ENCODE peak calls at places on chromosomes 16 and 17, in four cellular contexts. One of them, this sample, is unnamed.

GRCh38 chr16:21001262-21001661 is 100.7 kb downstream of the LYRM1 start:
- DNase-seq in hepatocyte: no peak
- DNase-seq in sigmoid colon: no peak
- DNase-seq in CD8-positive, alpha-beta memory T cell: no peak
- DNase-seq in this sample: no peak

GRCh38 chr17:72034000-72034399 is 86.8 kb upstream of the SOX9 start:
- DNase-seq in hepatocyte: no peak
- DNase-seq in CD8-positive, alpha-beta memory T cell: no peak
- DNase-seq in sigmoid colon: no peak
- DNase-seq in this sample: no peak

GRCh38 chr16:49698931-49699715 is 156.8 kb downstream of the ZNF423 start:
- DNase-seq in CD8-positive, alpha-beta memory T cell: no peak
- DNase-seq in sigmoid colon: peak; percentile 79
- DNase-seq in hepatocyte: no peak
- DNase-seq in this sample: no peak

GRCh38 chr17:61555127-61555531 is 35.9 kb downstream of the NACA2 start:
- DNase-seq in sigmoid colon: no peak
- DNase-seq in CD8-positive, alpha-beta memory T cell: no peak
- DNase-seq in hepatocyte: no peak
- DNase-seq in this sample: no peak

GRCh38 chr17:78231991-78232759 is 744 bp downstream of the TMEM235 start:
- DNase-seq in CD8-positive, alpha-beta memory T cell: no peak
- DNase-seq in sigmoid colon: no peak
- DNase-seq in hepatocyte: peak; percentile 48
- DNase-seq in this sample: no peak

GRCh38 chr16:29820271-29820701 is at the start of gene MVP:
- DNase-seq in sigmoid colon: peak; percentile 89
- DNase-seq in hepatocyte: peak; percentile 86
- DNase-seq in CD8-positive, alpha-beta memory T cell: peak; percentile 50
- DNase-seq in this sample: no peak

GRCh38 chr17:17547210-17547764 is 44.2 kb downstream of the PEMT start:
- DNase-seq in CD8-positive, alpha-beta memory T cell: no peak
- DNase-seq in hepatocyte: no peak
- DNase-seq in sigmoid colon: no peak
- DNase-seq in this sample: no peak

GRCh38 chr17:67605259-67605912 is 112.3 kb upstream of the NOL11 start:
- DNase-seq in CD8-positive, alpha-beta memory T cell: no peak
- DNase-seq in sigmoid colon: peak; percentile 82
- DNase-seq in hepatocyte: no peak
- DNase-seq in this sample: no peak

GRCh38 chr16:53055603-53056527 is 1.1 kb downstream of the CHD9 start:
- DNase-seq in sigmoid colon: peak; percentile 76
- DNase-seq in CD8-positive, alpha-beta memory T cell: peak; percentile 5
- DNase-seq in hepatocyte: peak; percentile 66
- DNase-seq in this sample: no peak

GRCh38 chr17:8997994-8998628 is 23.2 kb upstream of the NTN1 start:
- DNase-seq in CD8-positive, alpha-beta memory T cell: peak; percentile 76
- DNase-seq in sigmoid colon: no peak
- DNase-seq in hepatocyte: peak; percentile 66
- DNase-seq in this sample: peak; percentile 70

GRCh38 chr16:1057252-1057932 is 15.2 kb upstream of the SSTR5 start:
- DNase-seq in hepatocyte: peak; percentile 68
- DNase-seq in CD8-positive, alpha-beta memory T cell: peak; percentile 51
- DNase-seq in sigmoid colon: no peak
- DNase-seq in this sample: peak; percentile 61

GRCh38 chr16:89693931-89694783 is 7.3 kb downstream of the SPATA2L start:
- DNase-seq in CD8-positive, alpha-beta memory T cell: no peak
- DNase-seq in hepatocyte: no peak
- DNase-seq in sigmoid colon: peak; percentile 61
- DNase-seq in this sample: no peak

GRCh38 chr16:89691986-89692569 is 5.6 kb downstream of the CDK10 start:
- DNase-seq in sigmoid colon: no peak
- DNase-seq in CD8-positive, alpha-beta memory T cell: no peak
- DNase-seq in hepatocyte: no peak
- DNase-seq in this sample: no peak

GRCh38 chr16:89691231-89691985 is 4.9 kb downstream of the CDK10 start:
- DNase-seq in hepatocyte: no peak
- DNase-seq in sigmoid colon: no peak
- DNase-seq in CD8-positive, alpha-beta memory T cell: no peak
- DNase-seq in this sample: no peak

GRCh38 chr16:89695086-89695874 is 6.2 kb downstream of the SPATA2L start:
- DNase-seq in sigmoid colon: no peak
- DNase-seq in hepatocyte: peak; percentile 11
- DNase-seq in CD8-positive, alpha-beta memory T cell: no peak
- DNase-seq in this sample: no peak

DNA sequence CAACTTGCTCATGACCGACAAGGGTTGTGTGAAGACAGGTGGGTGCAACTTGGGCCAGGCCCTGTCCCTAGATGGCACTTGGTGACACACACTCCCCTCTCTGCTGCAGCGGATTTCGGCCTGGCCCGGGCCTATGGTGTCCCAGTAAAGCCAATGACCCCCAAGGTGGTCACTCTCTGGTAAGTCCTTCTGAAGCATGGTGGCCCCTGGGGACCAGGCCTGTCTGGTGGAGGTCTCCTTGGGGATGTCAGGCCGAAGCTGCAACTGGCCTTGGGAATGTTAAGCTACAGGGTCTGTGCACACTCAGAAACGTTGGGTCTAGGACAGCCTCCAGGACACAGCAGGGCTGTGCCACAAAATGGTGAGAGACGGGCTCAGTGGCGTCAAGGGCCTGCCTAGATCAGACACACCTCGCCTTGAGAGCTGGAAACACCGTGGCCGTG is 6.8 kb downstream of the CDK10 start:
- DNase-seq in hepatocyte: no peak
- DNase-seq in sigmoid colon: peak; percentile 55
- DNase-seq in CD8-positive, alpha-beta memory T cell: no peak
- DNase-seq in this sample: no peak
- H3K27me3 ChIP-seq in hepatocyte: no peaks in the 10 kb centered on the region
- H3K27me3 ChIP-seq in sigmoid colon: no peaks in the 10 kb centered on the region
- H3K27me3 ChIP-seq in CD8-positive, alpha-beta memory T cell: no peaks in the 10 kb centered on the region
- H3K27me3 ChIP-seq in this sample: no peaks in the 10 kb centered on the region

DNA sequence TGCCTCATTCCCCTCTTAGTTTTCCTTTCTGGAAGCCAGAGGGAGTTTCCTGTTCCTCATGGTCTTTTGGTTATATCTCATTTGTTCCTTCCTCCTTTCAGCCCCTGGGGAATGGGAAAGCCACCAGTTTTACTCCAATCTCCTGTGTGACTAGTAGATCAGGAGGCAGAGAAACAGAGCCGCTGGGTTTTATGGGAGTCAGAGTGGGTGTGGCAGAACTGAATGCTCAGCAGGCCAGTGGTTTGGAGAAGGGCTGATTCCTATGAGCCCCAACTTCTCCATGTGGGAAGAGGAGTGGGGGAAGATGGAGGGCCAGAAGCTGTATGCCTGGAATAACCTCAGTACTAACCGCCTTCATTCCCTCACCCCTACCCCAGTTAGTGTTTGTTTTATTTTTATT is 4.1 kb downstream of the DNAH2 start:
- DNase-seq in sigmoid colon: no peak
- DNase-seq in hepatocyte: no peak
- DNase-seq in CD8-positive, alpha-beta memory T cell: no peak
- DNase-seq in this sample: no peak
- H3K27me3 ChIP-seq in sigmoid colon: no peaks in the 10 kb centered on the region
- H3K27me3 ChIP-seq in hepatocyte: peaks cover 14% of the 10 kb centered on the region
- H3K27me3 ChIP-seq in CD8-positive, alpha-beta memory T cell: peaks cover 13% of the 10 kb centered on the region
- H3K27me3 ChIP-seq in this sample: peaks cover under 1% of the 10 kb centered on the region

GRCh38 chr16:85753976-85754375 is 3.1 kb upstream of the C16orf74 start:
- DNase-seq in hepatocyte: no peak
- DNase-seq in CD8-positive, alpha-beta memory T cell: no peak
- DNase-seq in sigmoid colon: no peak
- DNase-seq in this sample: no peak
- H3K27me3 ChIP-seq in hepatocyte: peaks cover 18% of the 10 kb centered on the region
- H3K27me3 ChIP-seq in CD8-positive, alpha-beta memory T cell: peaks cover 20% of the 10 kb centered on the region
- H3K27me3 ChIP-seq in sigmoid colon: no peaks in the 10 kb centered on the region
- H3K27me3 ChIP-seq in this sample: no peaks in the 10 kb centered on the region

GRCh38 chr16:3047387-3047720 is 993 bp downstream of the MMP25 start:
- DNase-seq in CD8-positive, alpha-beta memory T cell: no peak
- DNase-seq in hepatocyte: no peak
- DNase-seq in sigmoid colon: no peak
- DNase-seq in this sample: no peak

GRCh38 chr16:3051489-3051888 is 5.1 kb downstream of the MMP25 start:
- DNase-seq in CD8-positive, alpha-beta memory T cell: no peak
- DNase-seq in hepatocyte: no peak
- DNase-seq in sigmoid colon: no peak
- DNase-seq in this sample: no peak

GRCh38 chr16:3051009-3051408 is 4.6 kb downstream of the MMP25 start:
- DNase-seq in sigmoid colon: no peak
- DNase-seq in hepatocyte: no peak
- DNase-seq in CD8-positive, alpha-beta memory T cell: no peak
- DNase-seq in this sample: no peak

GRCh38 chr16:3049921-3050481 is 3.6 kb downstream of the MMP25 start:
- DNase-seq in hepatocyte: no peak
- DNase-seq in sigmoid colon: no peak
- DNase-seq in CD8-positive, alpha-beta memory T cell: no peak
- DNase-seq in this sample: no peak

DNA sequence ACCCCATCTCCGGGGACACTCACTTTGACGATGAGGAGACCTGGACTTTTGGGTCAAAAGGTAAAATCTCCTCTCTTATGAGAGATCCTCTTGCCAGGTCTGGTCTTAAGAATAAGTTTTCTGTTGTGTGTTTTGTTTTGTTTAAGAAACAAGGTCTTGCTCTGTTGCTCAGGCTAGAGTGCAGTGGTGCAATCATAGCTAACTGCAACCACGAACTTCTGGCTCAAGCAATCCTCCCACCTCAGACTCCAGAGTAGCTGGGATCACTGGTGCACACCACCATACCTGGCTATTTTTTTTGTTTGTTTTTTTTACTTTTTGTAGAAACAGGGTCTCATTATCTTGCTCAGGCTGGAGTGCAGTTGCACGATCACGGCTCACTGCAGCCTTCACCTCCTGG is 4.1 kb downstream of the MMP25 start:
- DNase-seq in CD8-positive, alpha-beta memory T cell: no peak
- DNase-seq in hepatocyte: no peak
- DNase-seq in sigmoid colon: no peak
- DNase-seq in this sample: no peak
- H3K27me3 ChIP-seq in CD8-positive, alpha-beta memory T cell: peaks cover 7% of the 10 kb centered on the region
- H3K27me3 ChIP-seq in hepatocyte: peaks cover 52% of the 10 kb centered on the region
- H3K27me3 ChIP-seq in sigmoid colon: peaks cover 17% of the 10 kb centered on the region
- H3K27me3 ChIP-seq in this sample: no peaks in the 10 kb centered on the region

DNA sequence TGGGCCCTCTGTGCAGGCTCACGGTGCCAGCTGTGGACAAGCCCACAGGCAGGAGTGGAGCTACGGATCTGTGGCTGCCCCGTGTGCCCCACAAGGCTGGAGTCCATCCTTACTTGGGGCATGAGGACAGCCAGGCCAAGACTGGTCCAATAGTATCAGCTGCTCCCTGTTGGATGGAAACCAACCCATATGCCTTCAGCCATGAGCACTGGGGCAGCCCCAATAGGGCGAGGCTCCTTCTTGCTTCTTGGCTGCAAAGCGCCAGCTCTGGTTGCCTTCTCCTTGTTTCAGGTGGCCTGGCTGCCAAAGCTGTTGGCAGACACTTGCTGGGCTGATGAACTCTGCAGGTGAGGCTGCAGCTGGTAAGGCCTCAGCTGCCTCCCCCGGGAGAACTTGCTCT is 188.0 kb downstream of the ENGASE start:
- DNase-seq in CD8-positive, alpha-beta memory T cell: no peak
- DNase-seq in hepatocyte: no peak
- DNase-seq in sigmoid colon: no peak
- DNase-seq in this sample: no peak
- H3K27me3 ChIP-seq in CD8-positive, alpha-beta memory T cell: no peaks in the 10 kb centered on the region
- H3K27me3 ChIP-seq in hepatocyte: peaks cover 11% of the 10 kb centered on the region
- H3K27me3 ChIP-seq in sigmoid colon: no peaks in the 10 kb centered on the region
- H3K27me3 ChIP-seq in this sample: no peaks in the 10 kb centered on the region

This sample was measured in naive thymus-derived CD4-positive, alpha-beta T cell.